ENCODE peak calls at places on chromosomes 16 and 17, in eight cellular contexts. U, Z, W, O, K, P, X and L are unnamed samples.

GRCh38 chr16:52837251-52837650 is 215.4 kb downstream of the CHD9NB start:
- DNase-seq in U (peak; percentile 31), Z (no peak), W (no peak), O (no peak), K (peak; percentile 6), P (no peak), X (no peak), L (no peak)

GRCh38 chr16:68676113-68676860 is 31.2 kb downstream of the CDH3 start:
- DNase-seq in U (no peak), Z (no peak), W (no peak), O (no peak), K (no peak), P (no peak), X (no peak), L (no peak)

GRCh38 chr16:11824362-11824761 is 27.0 kb downstream of the RSL1D1 start:
- DNase-seq in U (peak; percentile 21), Z (peak; percentile 20), W (no peak), O (no peak), K (no peak), P (no peak), X (no peak), L (no peak)

GRCh38 chr16:86027366-86028126 is 128.6 kb downstream of the IRF8 start:
- DNase-seq in U (no peak), Z (no peak), W (no peak), O (no peak), K (no peak), P (no peak), X (no peak), L (no peak)

GRCh38 chr16:16118337-16118736 is 105.0 kb downstream of the ABCC6 start:
- DNase-seq in U (no peak), Z (no peak), W (no peak), O (no peak), K (no peak), P (no peak), X (no peak), L (no peak)

GRCh38 chr17:41810659-41811548 is 845 bp downstream of the P3H4 start:
- DNase-seq in U (no peak), Z (peak; percentile 19), W (no peak), O (no peak), K (no peak), P (no peak), X (no peak), L (no peak)

GRCh38 chr17:37570527-37571093 is 38.6 kb downstream of the SYNRG start:
- DNase-seq in U (peak; percentile 81), Z (peak; percentile 49), W (peak; percentile 75), O (no peak), K (peak; percentile 69), P (no peak), X (peak; percentile 79), L (no peak)

GRCh38 chr17:46979023-46979870 is at the start of gene RPRML:
- DNase-seq in U (peak; percentile 54), Z (peak; percentile 35), W (no peak), O (no peak), K (no peak), P (no peak), X (peak; percentile 30), L (no peak)

GRCh38 chr16:55291847-55292246 is 32.2 kb upstream of the IRX6 start:
- DNase-seq in U (no peak), Z (no peak), W (no peak), O (no peak), K (no peak), P (no peak), X (no peak), L (no peak)

GRCh38 chr16:67370686-67371085 is 22.6 kb downstream of the TPPP3 start:
- DNase-seq in U (no peak), Z (no peak), W (no peak), O (no peak), K (no peak), P (no peak), X (no peak), L (no peak)

GRCh38 chr17:64736804-64737492 is 74.8 kb upstream of the SMURF2 start:
- DNase-seq in U (peak; percentile 83), Z (peak; percentile 60), W (no peak), O (no peak), K (peak; percentile 72), P (no peak), X (peak; percentile 87), L (no peak)

GRCh38 chr17:81386646-81387234 is 8.5 kb upstream of the BAHCC1 start:
- DNase-seq in U (no peak), Z (peak; percentile 33), W (no peak), O (no peak), K (no peak), P (peak; percentile 69), X (peak; percentile 69), L (no peak)

GRCh38 chr17:72735602-72736001 is 356.9 kb downstream of the SLC39A11 start:
- DNase-seq in U (no peak), Z (no peak), W (no peak), O (no peak), K (no peak), P (no peak), X (no peak), L (no peak)

GRCh38 chr16:6068063-6068462 is 970.5 kb upstream of the EEF2KMT start:
- DNase-seq in U (no peak), Z (no peak), W (no peak), O (no peak), K (no peak), P (no peak), X (no peak), L (no peak)

GRCh38 chr16:55717326-55717725 is 61.5 kb downstream of the SLC6A2 start:
- DNase-seq in U (no peak), Z (no peak), W (no peak), O (no peak), K (no peak), P (no peak), X (no peak), L (no peak)

GRCh38 chr17:2054740-2055493 is at the start of gene HIC1:
- DNase-seq in U (peak; percentile 74), Z (peak; percentile 84), W (peak; percentile 96), O (no peak), K (peak; percentile 73), P (peak; percentile 61), X (peak; percentile 37), L (peak; percentile 66)

GRCh38 chr16:81310045-81310644 is 4.6 kb upstream of the GAN start:
- DNase-seq in U (no peak), Z (no peak), W (no peak), O (no peak), K (no peak), P (no peak), X (no peak), L (no peak)

GRCh38 chr17:21816592-21817567 is 124.6 kb downstream of the KCNJ18 start:
- DNase-seq in U (no peak), Z (no peak), W (no peak), O (no peak), K (no peak), P (no peak), X (no peak), L (no peak)

GRCh38 chr16:70789231-70789926 is 11.6 kb downstream of the VAC14 start:
- DNase-seq in U (peak; percentile 79), Z (peak; percentile 61), W (no peak), O (no peak), K (peak; percentile 48), P (no peak), X (peak; percentile 68), L (peak; percentile 93)

GRCh38 chr17:46175891-46176290 is 17.3 kb downstream of the KANSL1 start:
- DNase-seq in U (no peak), Z (no peak), W (no peak), O (no peak), K (peak; percentile 22), P (no peak), X (no peak), L (no peak)

GRCh38 chr16:79970551-79971236 is 370.2 kb upstream of the MAF start:
- DNase-seq in U (peak; percentile 29), Z (peak; percentile 35), W (no peak), O (no peak), K (no peak), P (no peak), X (no peak), L (peak; percentile 52)

GRCh38 chr17:40625311-40625710 is 22.3 kb downstream of the SMARCE1 start:
- DNase-seq in U (no peak), Z (no peak), W (no peak), O (no peak), K (no peak), P (no peak), X (no peak), L (no peak)

GRCh38 chr16:88875703-88876234 is 9.3 kb upstream of the PABPN1L start:
- DNase-seq in U (no peak), Z (no peak), W (no peak), O (no peak), K (no peak), P (no peak), X (no peak), L (no peak)

GRCh38 chr17:77280304-77280910 is 139.6 kb downstream of the SEC14L1 start:
- DNase-seq in U (no peak), Z (peak; percentile 89), W (no peak), O (peak; percentile 47), K (peak; percentile 84), P (no peak), X (no peak), L (no peak)

GRCh38 chr16:89256651-89257254 is 39.2 kb downstream of the ZNF778 start:
- DNase-seq in U (no peak), Z (peak; percentile 32), W (no peak), O (no peak), K (peak; percentile 63), P (peak; percentile 16), X (no peak), L (no peak)

GRCh38 chr16:65283238-65283651 is 161.4 kb upstream of the CDH11 start:
- DNase-seq in U (no peak), Z (peak; percentile 14), W (no peak), O (no peak), K (peak; percentile 34), P (no peak), X (no peak), L (no peak)

GRCh38 chr16:50154369-50154947 is 1.4 kb downstream of the TENT4B start:
- DNase-seq in U (peak; percentile 16), Z (peak; percentile 25), W (no peak), O (no peak), K (no peak), P (no peak), X (peak; percentile 1), L (peak; percentile 17)

GRCh38 chr16:70157477-70158260 is 15.9 kb upstream of the CLEC18C start:
- DNase-seq in U (no peak), Z (no peak), W (no peak), O (no peak), K (no peak), P (no peak), X (no peak), L (no peak)

GRCh38 chr17:74542166-74542565 is 3.7 kb downstream of the CD300C start:
- DNase-seq in U (no peak), Z (no peak), W (no peak), O (no peak), K (no peak), P (no peak), X (no peak), L (no peak)

GRCh38 chr16:58661199-58661830 is 23.3 kb downstream of the SLC38A7 start:
- DNase-seq in U (peak; percentile 87), Z (peak; percentile 87), W (peak; percentile 70), O (peak; percentile 62), K (peak; percentile 91), P (no peak), X (peak; percentile 87), L (no peak)

GRCh38 chr17:72413077-72414031 is 292.5 kb downstream of the SOX9 start:
- DNase-seq in U (no peak), Z (no peak), W (no peak), O (no peak), K (no peak), P (no peak), X (no peak), L (no peak)

GRCh38 chr17:8470447-8471047 is 34.9 kb downstream of the NDEL1 start:
- DNase-seq in U (no peak), Z (peak; percentile 45), W (no peak), O (no peak), K (no peak), P (peak; percentile 47), X (no peak), L (no peak)

GRCh38 chr17:19660219-19660870 is 11.8 kb downstream of the ALDH3A2 start:
- DNase-seq in U (no peak), Z (no peak), W (no peak), O (no peak), K (no peak), P (no peak), X (no peak), L (no peak)

GRCh38 chr17:58303981-58304734 is 23.4 kb upstream of the MPO start:
- DNase-seq in U (peak; percentile 63), Z (peak; percentile 63), W (peak; percentile 79), O (no peak), K (peak; percentile 23), P (no peak), X (peak; percentile 78), L (no peak)